ENCODE peak calls at places on chromosomes 3 and 15, in six cellular contexts. U, R, B, X, E and G are unnamed samples. For H3K4me1, the result is how much of the 10 kb centered on the place peaks cover.

GRCh38 chr3:156174229-156174847 is 54.0 kb downstream of the KCNAB1 start:
- DNase-seq in U (no peak), R (no peak), B (peak), X (no peak), E (no peak), G (no peak)

GRCh38 chr3:113111308-113111707 is 100.0 kb upstream of the BOC start:
- DNase-seq in U (no peak), R (no peak), B (no peak), X (no peak), E (no peak), G (no peak)

GRCh38 chr3:150370129-150370602 is 37.9 kb upstream of the TSC22D2 start:
- DNase-seq in U (peak), R (peak), B (peak), X (no peak), E (peak), G (peak)

GRCh38 chr3:170232266-170232665 is 10.0 kb downstream of the PRKCI start:
- DNase-seq in U (no peak), R (no peak), B (no peak), X (no peak), E (no peak), G (no peak)

GRCh38 chr3:34008191-34008590 is 209.8 kb downstream of the PDCD6IP start:
- DNase-seq in U (no peak), R (no peak), B (no peak), X (no peak), E (no peak), G (no peak)

GRCh38 chr15:98903377-98904018 is 104.1 kb downstream of the PGPEP1L start:
- DNase-seq in U (no peak), R (no peak), B (no peak), X (no peak), E (no peak), G (peak)

GRCh38 chr15:67882487-67883227 is 42.8 kb upstream of the RNU6-1 start:
- DNase-seq in U (no peak), R (peak), B (no peak), X (no peak), E (no peak), G (peak)

GRCh38 chr3:99943931-99944761 is 126.5 kb downstream of the CMSS1 start:
- DNase-seq in U (no peak), R (no peak), B (no peak), X (no peak), E (no peak), G (no peak)

GRCh38 chr15:60384526-60385127 is 13.2 kb downstream of the ANXA2 start:
- DNase-seq in U (no peak), R (no peak), B (no peak), X (no peak), E (no peak), G (no peak)

GRCh38 chr15:32735948-32736347 is 18.1 kb downstream of the GREM1 start:
- DNase-seq in U (no peak), R (no peak), B (no peak), X (no peak), E (no peak), G (no peak)

GRCh38 chr3:96961576-96961975 is 147.2 kb downstream of the EPHA6 start:
- DNase-seq in U (no peak), R (no peak), B (no peak), X (no peak), E (no peak), G (no peak)

GRCh38 chr3:35664460-35664919 is 25.2 kb downstream of the ARPP21 start:
- DNase-seq in U (no peak), R (peak), B (peak), X (peak), E (no peak), G (no peak)

GRCh38 chr3:7821858-7822257 is 679.8 kb upstream of the LMCD1 start:
- DNase-seq in U (no peak), R (no peak), B (no peak), X (no peak), E (no peak), G (no peak)

GRCh38 chr3:142931222-142931621 is 32.3 kb downstream of the PAQR9 start:
- DNase-seq in U (no peak), R (no peak), B (peak), X (no peak), E (peak), G (peak)

GRCh38 chr3:81980566-81981494 is 219.4 kb upstream of the GBE1 start:
- DNase-seq in U (no peak), R (no peak), B (no peak), X (no peak), E (no peak), G (no peak)

GRCh38 chr15:63089260-63090043 is 32.2 kb upstream of the LACTB start:
- DNase-seq in U (peak), R (no peak), B (peak), X (peak), E (peak), G (peak)

GRCh38 chr15:66102563-66103292 is 150.8 kb downstream of the MEGF11 start:
- DNase-seq in U (no peak), R (no peak), B (peak), X (no peak), E (no peak), G (no peak)

GRCh38 chr15:67106764-67107013 is 41.3 kb downstream of the SMAD3 start:
- DNase-seq in U (no peak), R (no peak), B (no peak), X (no peak), E (no peak), G (no peak)

GRCh38 chr3:126567696-126568438 is 9.1 kb upstream of the C3orf22 start:
- DNase-seq in U (no peak), R (peak), B (no peak), X (peak), E (no peak), G (peak)

GRCh38 chr3:178508443-178508825 is 27.8 kb upstream of the KCNMB2 start:
- DNase-seq in U (no peak), R (no peak), B (no peak), X (no peak), E (no peak), G (no peak)

GRCh38 chr3:104411760-104412159 is 954.9 kb upstream of the ALCAM start:
- DNase-seq in U (no peak), R (no peak), B (no peak), X (no peak), E (no peak), G (no peak)

GRCh38 chr15:93105510-93105909 is 16.5 kb upstream of the RGMA start:
- DNase-seq in U (no peak), R (no peak), B (no peak), X (no peak), E (no peak), G (no peak)

GRCh38 chr15:32941823-32942222 is 224.0 kb downstream of the GREM1 start:
- DNase-seq in U (no peak), R (no peak), B (peak), X (no peak), E (no peak), G (no peak)

GRCh38 chr3:149964296-149964695 is 6.4 kb downstream of the PFN2 start:
- DNase-seq in U (no peak), R (no peak), B (no peak), X (no peak), E (no peak), G (no peak)

GRCh38 chr3:16249336-16249735 is 15.4 kb downstream of the DPH3 start:
- DNase-seq in U (no peak), R (no peak), B (peak), X (no peak), E (no peak), G (peak)

GRCh38 chr3:9902372-9903237 is at the start of gene IL17RE:
- DNase-seq in U (peak), R (no peak), B (no peak), X (no peak), E (peak), G (no peak)

GRCh38 chr3:11128682-11129632 is 25.3 kb upstream of the HRH1 start:
- DNase-seq in U (no peak), R (no peak), B (no peak), X (no peak), E (no peak), G (no peak)

GRCh38 chr15:69595009-69595825 is 142.6 kb downstream of the RPLP1 start:
- DNase-seq in U (no peak), R (peak), B (peak), X (peak), E (peak), G (no peak)

GRCh38 chr15:66456211-66456610 is 41.4 kb downstream of the SNAPC5 start:
- DNase-seq in U (no peak), R (no peak), B (no peak), X (no peak), E (no peak), G (no peak)

GRCh38 chr15:92677998-92678397 is 22.4 kb upstream of the FAM174B start:
- DNase-seq in U (no peak), R (peak), B (no peak), X (no peak), E (no peak), G (no peak)

GRCh38 chr3:14870564-14871060 is 51.9 kb downstream of the FGD5 start:
- DNase-seq in U (no peak), R (no peak), B (no peak), X (no peak), E (no peak), G (no peak)

GRCh38 chr15:62430552-62430951 is 265.5 kb upstream of the C2CD4B start:
- DNase-seq in U (no peak), R (no peak), B (no peak), X (no peak), E (no peak), G (no peak)

GRCh38 chr3:14374444-14374883 is 27.9 kb upstream of the SLC6A6 start:
- DNase-seq in U (no peak), R (no peak), B (peak), X (peak), E (no peak), G (no peak)

GRCh38 chr3:32457971-32458471 is 44.6 kb downstream of the CMTM6 start:
- DNase-seq in U (no peak), R (no peak), B (no peak), X (no peak), E (no peak), G (no peak)

GRCh38 chr3:23648965-23649328 is 156.8 kb upstream of the UBE2E1 start:
- DNase-seq in U (peak), R (no peak), B (no peak), X (no peak), E (peak), G (no peak)

GRCh38 chr15:63000706-63001105 is 41.8 kb upstream of the TPM1 start:
- DNase-seq in U (no peak), R (no peak), B (no peak), X (no peak), E (no peak), G (no peak)

GRCh38 chr15:77004189-77004588 is 9.3 kb downstream of the PSTPIP1 start:
- DNase-seq in U (no peak), R (peak), B (no peak), X (peak), E (peak), G (no peak)

GRCh38 chr3:175477651-175478224 is 618.6 kb downstream of the NAALADL2 start:
- DNase-seq in U (no peak), R (no peak), B (no peak), X (no peak), E (no peak), G (no peak)

GRCh38 chr15:44812029-44812517 is 75.7 kb downstream of the TRIM69 start:
- DNase-seq in U (peak), R (no peak), B (no peak), X (no peak), E (peak), G (no peak)

GRCh38 chr3:14879161-14879888 is 60.6 kb downstream of the FGD5 start:
- DNase-seq in U (peak), R (peak), B (no peak), X (no peak), E (peak), G (no peak)

GRCh38 chr15:72236381-72237285 is 5.6 kb upstream of the PKM start:
- DNase-seq in U (no peak), R (no peak), B (no peak), X (no peak), E (no peak), G (no peak)
- H3K4me1 ChIP-seq in U (under half), R (under half), B (under half), X (under half), E (under half), G (half or more)

DNA sequence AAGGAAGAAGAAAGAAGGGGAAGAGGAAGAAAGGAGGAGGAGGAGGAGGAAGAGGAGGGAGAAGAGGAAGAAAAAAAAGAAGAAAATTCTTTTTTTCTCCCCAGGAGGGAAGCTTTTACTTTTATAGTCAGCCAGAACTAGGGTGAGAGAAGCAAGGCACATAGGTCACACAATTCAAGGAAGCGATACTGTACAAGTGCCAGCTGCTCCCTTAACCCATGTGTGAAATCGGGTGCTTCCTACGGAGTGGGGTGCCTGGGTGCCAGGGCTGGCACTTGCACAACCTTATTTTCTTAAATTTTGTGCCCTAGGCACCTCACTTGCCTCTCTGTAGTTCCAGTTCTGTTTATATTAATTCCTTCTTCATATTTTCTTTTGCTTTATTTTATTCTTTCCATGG is 150.4 kb downstream of the LIPC start:
- DNase-seq in U (no peak), R (no peak), B (no peak), X (no peak), E (no peak), G (no peak)
- H3K4me1 ChIP-seq in U (under half), R (under half), B (under half), X (under half), E (under half), G (under half)

GRCh38 chr3:127742580-127742979 is 69.8 kb downstream of the ABTB1 start:
- DNase-seq in U (no peak), R (no peak), B (no peak), X (no peak), E (no peak), G (no peak)

GRCh38 chr3:127745656-127746399 is 73.1 kb downstream of the ABTB1 start:
- DNase-seq in U (no peak), R (no peak), B (no peak), X (no peak), E (no peak), G (no peak)

GRCh38 chr3:127744875-127745274 is 72.1 kb downstream of the ABTB1 start:
- DNase-seq in U (no peak), R (no peak), B (no peak), X (no peak), E (no peak), G (no peak)

GRCh38 chr3:127743676-127744075 is 70.9 kb downstream of the ABTB1 start:
- DNase-seq in U (no peak), R (no peak), B (no peak), X (no peak), E (no peak), G (no peak)

GRCh38 chr3:127744216-127744815 is 71.6 kb downstream of the ABTB1 start:
- DNase-seq in U (no peak), R (no peak), B (no peak), X (no peak), E (no peak), G (no peak)
- H3K4me1 ChIP-seq in U (under half), R (under half), B (under half), X (under half), E (half or more), G (half or more)

DNA sequence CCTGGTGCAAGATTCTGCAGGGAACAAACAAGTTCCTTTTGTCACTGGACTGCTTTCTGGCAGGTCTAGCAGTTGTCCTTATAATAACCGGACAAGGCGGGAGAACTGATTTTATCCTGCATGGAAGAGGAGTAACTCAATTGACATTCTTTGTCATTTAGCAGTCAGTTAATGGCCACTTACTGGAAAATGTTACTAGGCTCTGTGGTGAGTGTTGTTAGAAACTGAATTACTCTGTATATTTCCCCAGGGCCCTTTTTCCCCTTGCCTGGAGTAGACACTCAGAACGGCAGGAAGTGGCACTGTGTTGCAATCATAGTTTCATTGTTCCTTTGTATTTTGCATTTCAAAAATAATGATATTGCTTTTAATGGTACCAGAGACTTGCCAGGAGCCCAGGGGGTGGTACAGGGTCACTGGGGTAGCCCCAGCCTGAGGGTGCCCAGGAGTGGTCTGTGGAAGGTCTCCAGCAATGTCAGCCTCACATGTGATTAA is 318.6 kb upstream of the LRRFIP2 start:
- DNase-seq in U (no peak), R (no peak), B (no peak), X (no peak), E (no peak), G (no peak)
- H3K4me1 ChIP-seq in U (under half), R (under half), B (under half), X (under half), E (under half), G (under half)

GRCh38 chr3:66416556-66417304 is 84.1 kb downstream of the LRIG1 start:
- DNase-seq in U (peak), R (no peak), B (no peak), X (peak), E (no peak), G (no peak)
- H3K4me1 ChIP-seq in U (under half), R (under half), B (under half), X (half or more), E (under half), G (under half)

DNA sequence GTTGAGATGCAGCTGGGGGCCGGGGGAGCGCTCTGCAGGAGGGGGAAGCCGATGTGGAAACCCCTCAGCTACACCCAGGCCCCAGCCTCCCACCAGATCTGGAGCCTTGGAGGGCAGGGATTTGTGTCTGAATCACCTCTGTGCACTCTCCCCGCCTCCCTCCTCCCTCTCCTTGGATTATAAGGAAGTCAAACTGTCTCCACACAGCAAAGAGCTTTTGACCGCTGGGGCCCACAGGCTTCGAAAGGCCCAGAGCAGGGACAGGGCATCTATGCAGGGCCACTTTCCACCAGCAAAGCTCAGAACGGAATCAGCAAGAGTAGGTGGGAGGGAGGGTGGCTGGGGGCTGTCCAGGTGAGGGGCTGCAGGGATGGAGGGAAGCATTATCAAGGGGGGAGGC is 68.9 kb downstream of the IQSEC1 start:
- DNase-seq in U (peak), R (no peak), B (no peak), X (no peak), E (peak), G (no peak)
- H3K4me1 ChIP-seq in U (under half), R (under half), B (under half), X (under half), E (under half), G (under half)

GRCh38 chr3:192845196-192845855 is 72.3 kb downstream of the MB21D2 start:
- DNase-seq in U (no peak), R (no peak), B (no peak), X (no peak), E (no peak), G (no peak)

GRCh38 chr3:192844366-192844765 is 73.3 kb downstream of the MB21D2 start:
- DNase-seq in U (no peak), R (no peak), B (no peak), X (no peak), E (no peak), G (no peak)

GRCh38 chr3:192841428-192841827 is 76.2 kb downstream of the MB21D2 start:
- DNase-seq in U (no peak), R (no peak), B (no peak), X (no peak), E (no peak), G (no peak)

GRCh38 chr3:192842711-192843436 is 74.8 kb downstream of the MB21D2 start:
- DNase-seq in U (no peak), R (no peak), B (peak), X (no peak), E (no peak), G (no peak)

GRCh38 chr3:192843742-192844350 is 73.8 kb downstream of the MB21D2 start:
- DNase-seq in U (no peak), R (no peak), B (no peak), X (no peak), E (no peak), G (no peak)
- H3K4me1 ChIP-seq in U (under half), R (under half), B (under half), X (under half), E (under half), G (under half)